ENCODE peak calls at places on chromosomes 6 and 20, in four cellular contexts. One of them, this sample, is unnamed.

GRCh38 chr6:3585320-3585935 is 128.6 kb upstream of the SLC22A23 start:
- DNase-seq in right cardiac atrium: no peak
- DNase-seq in H1: no peak
- DNase-seq in GOT3: no peak
- DNase-seq in this sample: no peak

GRCh38 chr6:52725133-52725529 is 38.1 kb downstream of the GSTA2 start:
- DNase-seq in H1: no peak
- DNase-seq in right cardiac atrium: peak; percentile 38
- DNase-seq in GOT3: no peak
- DNase-seq in this sample: no peak

GRCh38 chr6:37371158-37372083 is 17.6 kb downstream of the RNF8 start:
- DNase-seq in H1: no peak
- DNase-seq in GOT3: no peak
- DNase-seq in right cardiac atrium: no peak
- DNase-seq in this sample: no peak

GRCh38 chr6:113586966-113587699 is 270.0 kb upstream of the MARCKS start:
- DNase-seq in GOT3: no peak
- DNase-seq in right cardiac atrium: no peak
- DNase-seq in H1: no peak
- DNase-seq in this sample: no peak

GRCh38 chr6:160036331-160036695 is 67.4 kb downstream of the IGF2R start:
- DNase-seq in H1: no peak
- DNase-seq in GOT3: no peak
- DNase-seq in right cardiac atrium: no peak
- DNase-seq in this sample: no peak

GRCh38 chr6:89281779-89282246 is 33.3 kb downstream of the GABRR2 start:
- DNase-seq in GOT3: no peak
- DNase-seq in H1: peak; percentile 81
- DNase-seq in right cardiac atrium: no peak
- DNase-seq in this sample: no peak

GRCh38 chr6:75849329-75850025 is 100.4 kb downstream of the MYO6 start:
- DNase-seq in H1: no peak
- DNase-seq in GOT3: no peak
- DNase-seq in right cardiac atrium: no peak
- DNase-seq in this sample: no peak

GRCh38 chr6:78910611-78911134 is 43.3 kb downstream of the IRAK1BP1 start:
- DNase-seq in GOT3: no peak
- DNase-seq in H1: peak; percentile 77
- DNase-seq in right cardiac atrium: peak; percentile 32
- DNase-seq in this sample: peak; percentile 28

GRCh38 chr6:52125572-52125971 is 38.2 kb upstream of the PKHD1 start:
- DNase-seq in right cardiac atrium: no peak
- DNase-seq in H1: no peak
- DNase-seq in GOT3: no peak
- DNase-seq in this sample: no peak

GRCh38 chr6:27130668-27131428 is 116.7 kb upstream of the PRSS16 start:
- DNase-seq in H1: no peak
- DNase-seq in GOT3: no peak
- DNase-seq in right cardiac atrium: no peak
- DNase-seq in this sample: no peak

GRCh38 chr6:47924001-47924400 is 142.2 kb downstream of the OPN5 start:
- DNase-seq in H1: no peak
- DNase-seq in right cardiac atrium: no peak
- DNase-seq in GOT3: no peak
- DNase-seq in this sample: no peak

GRCh38 chr20:58829531-58829941 is 21.2 kb downstream of the GNAS-AS1 start:
- DNase-seq in right cardiac atrium: no peak
- DNase-seq in H1: no peak
- DNase-seq in GOT3: no peak
- DNase-seq in this sample: peak; percentile 53

GRCh38 chr20:40442181-40442963 is 246.7 kb downstream of the MAFB start:
- DNase-seq in right cardiac atrium: no peak
- DNase-seq in GOT3: no peak
- DNase-seq in H1: no peak
- DNase-seq in this sample: no peak

GRCh38 chr6:83071023-83071422 is 3.6 kb downstream of the DOP1A start:
- DNase-seq in H1: no peak
- DNase-seq in GOT3: no peak
- DNase-seq in right cardiac atrium: no peak
- DNase-seq in this sample: no peak

GRCh38 chr6:14622878-14623542 is 505.4 kb downstream of the CD83 start:
- DNase-seq in H1: no peak
- DNase-seq in GOT3: no peak
- DNase-seq in right cardiac atrium: no peak
- DNase-seq in this sample: no peak

GRCh38 chr6:124233221-124233620 is 429.6 kb downstream of the NKAIN2 start:
- DNase-seq in right cardiac atrium: no peak
- DNase-seq in GOT3: no peak
- DNase-seq in H1: no peak
- DNase-seq in this sample: no peak

GRCh38 chr20:44720617-44720993 is 5.4 kb downstream of the CCN5 start:
- DNase-seq in right cardiac atrium: no peak
- DNase-seq in GOT3: no peak
- DNase-seq in H1: no peak
- DNase-seq in this sample: no peak

GRCh38 chr6:40504274-40504673 is 82.9 kb downstream of the LRFN2 start:
- DNase-seq in H1: no peak
- DNase-seq in GOT3: no peak
- DNase-seq in right cardiac atrium: no peak
- DNase-seq in this sample: no peak

GRCh38 chr6:41464481-41464880 is 81.7 kb upstream of the FOXP4 start:
- DNase-seq in H1: no peak
- DNase-seq in right cardiac atrium: no peak
- DNase-seq in GOT3: no peak
- DNase-seq in this sample: no peak

GRCh38 chr6:80789912-80790635 is 683.6 kb downstream of the BCKDHB start:
- DNase-seq in GOT3: no peak
- DNase-seq in right cardiac atrium: no peak
- DNase-seq in H1: no peak
- DNase-seq in this sample: no peak

GRCh38 chr6:54879188-54879985 is 32.8 kb downstream of the FAM83B start:
- DNase-seq in H1: no peak
- DNase-seq in right cardiac atrium: no peak
- DNase-seq in GOT3: no peak
- DNase-seq in this sample: no peak

GRCh38 chr6:31114540-31114876 is at the start of gene PSORS1C1:
- DNase-seq in GOT3: peak; percentile 60
- DNase-seq in right cardiac atrium: peak; percentile 91
- DNase-seq in H1: no peak
- DNase-seq in this sample: peak; percentile 89

GRCh38 chr6:28349344-28349891 is 329 bp upstream of the ZKSCAN3 start:
- DNase-seq in right cardiac atrium: no peak
- DNase-seq in GOT3: no peak
- DNase-seq in H1: no peak
- DNase-seq in this sample: no peak

GRCh38 chr6:146673069-146673468 is 74.3 kb downstream of the ADGB start:
- DNase-seq in H1: no peak
- DNase-seq in GOT3: no peak
- DNase-seq in right cardiac atrium: no peak
- DNase-seq in this sample: no peak

GRCh38 chr20:51434556-51435256 is 107.8 kb downstream of the NFATC2 start:
- DNase-seq in GOT3: no peak
- DNase-seq in right cardiac atrium: no peak
- DNase-seq in H1: no peak
- DNase-seq in this sample: no peak

This sample was measured in left ventricle myocardium inferior.